ENCODE peak calls at places on chromosome 4, in nine cellular contexts. I, T, R, E, Q, U, K, X and N are unnamed samples.
A peak's percentile ranks its signal among the peaks of the same experiment; 100 is the strongest.

GRCh38 chr4:185101354-185101890 is 41.6 kb upstream of the SLC25A4 start:
- DNase-seq in E (no peak), T (no peak), U (no peak), K (no peak), R (no peak), I (no peak), X (no peak), Q (no peak), N (no peak)

GRCh38 chr4:53763813-53764597 is 172.7 kb upstream of the LNX1 start:
- DNase-seq in I (no peak), R (no peak), T (no peak), U (no peak), X (no peak), E (no peak), Q (no peak), K (peak; percentile 82), N (peak; percentile 75)

GRCh38 chr4:150211821-150212445 is 133.7 kb downstream of the DCLK2 start:
- DNase-seq in I (no peak), Q (no peak), E (no peak), T (no peak), U (no peak), K (no peak), X (peak; percentile 76), R (no peak), N (peak; percentile 78)

GRCh38 chr4:32429151-32429550 is 1709.0 kb downstream of the PCDH7 start:
- DNase-seq in I (no peak), U (no peak), E (no peak), T (no peak), X (no peak), Q (no peak), R (no peak), K (peak; percentile 60), N (no peak)

GRCh38 chr4:57195622-57196021 is 85.4 kb upstream of the IGFBP7 start:
- DNase-seq in I (no peak), Q (no peak), R (no peak), T (no peak), K (no peak), E (no peak), X (no peak), U (no peak), N (no peak)

GRCh38 chr4:3046149-3046548 is 28.2 kb downstream of the HTT-AS start:
- DNase-seq in U (no peak), X (no peak), R (no peak), I (no peak), E (no peak), T (no peak), Q (no peak), K (no peak), N (no peak)

GRCh38 chr4:84578540-84579409 is 4.2 kb upstream of the CDS1 start:
- DNase-seq in Q (no peak), R (no peak), I (peak; percentile 34), U (no peak), X (no peak), K (peak; percentile 72), E (no peak), T (no peak), N (peak; percentile 21)

GRCh38 chr4:28388471-28388870 is 1527.8 kb downstream of the STIM2 start:
- DNase-seq in U (no peak), Q (no peak), E (no peak), K (no peak), X (no peak), I (no peak), T (no peak), R (no peak), N (peak; percentile 8)

GRCh38 chr4:188110036-188110435 is 633 bp upstream of the TRIML2 start:
- DNase-seq in U (no peak), Q (no peak), I (no peak), T (no peak), E (no peak), R (no peak), K (no peak), X (no peak), N (no peak)